ENCODE peak calls at places on chromosomes 12 and 14, in seven cellular contexts. I is psoas muscle, B is fibroblast of mammary gland, J is small intestine, M is GM23248, C is astrocyte of the spinal cord, O is lung. U is an unnamed sample.
A peak's percentile ranks its signal among the peaks of the same experiment; 100 is the strongest.

GRCh38 chr14:66487159-66487558 is 988 bp downstream of the CCDC196 start:
- DNase-seq in I (no peak), B (no peak), J (no peak), M (no peak), C (no peak), O (no peak), U (no peak)

GRCh38 chr12:95802482-95803264 is 12.1 kb upstream of the NTN4 start:
- DNase-seq in I (no peak), B (peak; percentile 81), J (peak; percentile 83), M (peak; percentile 86), C (peak; percentile 87), O (no peak), U (peak; percentile 59)

GRCh38 chr12:20368653-20369163 is 371 bp downstream of the PDE3A start:
- DNase-seq in I (peak; percentile 51), B (peak; percentile 40), J (peak; percentile 31), M (peak; percentile 63), C (peak; percentile 68), O (no peak), U (no peak)

GRCh38 chr12:77124767-77125166 is 59.4 kb upstream of the E2F7 start:
- DNase-seq in I (no peak), B (peak; percentile 87), J (no peak), M (peak; percentile 89), C (peak; percentile 76), O (no peak), U (no peak)

GRCh38 chr12:54526800-54527630 is 22.4 kb upstream of the PDE1B start:
- DNase-seq in I (no peak), B (peak; percentile 50), J (peak; percentile 5), M (peak; percentile 50), C (peak; percentile 3), O (no peak), U (peak; percentile 8)

GRCh38 chr14:50421499-50421898 is 24.8 kb upstream of the CDKL1 start:
- DNase-seq in I (no peak), B (no peak), J (no peak), M (no peak), C (no peak), O (no peak), U (no peak)

GRCh38 chr12:121536929-121537813 is 43.7 kb downstream of the KDM2B start:
- DNase-seq in I (peak; percentile 94), B (peak; percentile 61), J (peak; percentile 77), M (peak; percentile 84), C (peak; percentile 67), O (peak; percentile 87), U (peak; percentile 33)

GRCh38 chr12:57940052-57940914 is 1.1 kb upstream of the ATP23 start:
- DNase-seq in I (no peak), B (no peak), J (peak; percentile 5), M (no peak), C (no peak), O (no peak), U (no peak)

GRCh38 chr14:74569826-74570591 is 42.0 kb downstream of the LTBP2 start:
- DNase-seq in I (peak; percentile 23), B (peak; percentile 38), J (no peak), M (peak; percentile 28), C (no peak), O (no peak), U (no peak)

GRCh38 chr12:6852651-6853354 is 853 bp downstream of the USP5 start:
- DNase-seq in I (peak; percentile 70), B (peak; percentile 79), J (no peak), M (peak; percentile 90), C (peak; percentile 79), O (no peak), U (no peak)

GRCh38 chr14:95472819-95473251 is 43.6 kb downstream of the SYNE3 start:
- DNase-seq in I (peak; percentile 74), B (no peak), J (no peak), M (peak; percentile 49), C (no peak), O (no peak), U (no peak)

GRCh38 chr14:42665083-42665482 is 1058.4 kb downstream of the LRFN5 start:
- DNase-seq in I (no peak), B (peak; percentile 1), J (no peak), M (no peak), C (no peak), O (no peak), U (peak; percentile 25)

GRCh38 chr14:85534914-85535313 is 5.0 kb downstream of the FLRT2 start:
- DNase-seq in I (no peak), B (peak; percentile 20), J (no peak), M (peak; percentile 39), C (no peak), O (no peak), U (no peak)
- H3K4me3 ChIP-seq in I (peak overlapping the region; percentile 77), B (peak overlapping the region; percentile 84), J (no peak overlapping the region), M (peak overlapping the region; percentile 96), C (peak overlapping the region; percentile 65), O (no peak overlapping the region), U (no peak overlapping the region)

DNA sequence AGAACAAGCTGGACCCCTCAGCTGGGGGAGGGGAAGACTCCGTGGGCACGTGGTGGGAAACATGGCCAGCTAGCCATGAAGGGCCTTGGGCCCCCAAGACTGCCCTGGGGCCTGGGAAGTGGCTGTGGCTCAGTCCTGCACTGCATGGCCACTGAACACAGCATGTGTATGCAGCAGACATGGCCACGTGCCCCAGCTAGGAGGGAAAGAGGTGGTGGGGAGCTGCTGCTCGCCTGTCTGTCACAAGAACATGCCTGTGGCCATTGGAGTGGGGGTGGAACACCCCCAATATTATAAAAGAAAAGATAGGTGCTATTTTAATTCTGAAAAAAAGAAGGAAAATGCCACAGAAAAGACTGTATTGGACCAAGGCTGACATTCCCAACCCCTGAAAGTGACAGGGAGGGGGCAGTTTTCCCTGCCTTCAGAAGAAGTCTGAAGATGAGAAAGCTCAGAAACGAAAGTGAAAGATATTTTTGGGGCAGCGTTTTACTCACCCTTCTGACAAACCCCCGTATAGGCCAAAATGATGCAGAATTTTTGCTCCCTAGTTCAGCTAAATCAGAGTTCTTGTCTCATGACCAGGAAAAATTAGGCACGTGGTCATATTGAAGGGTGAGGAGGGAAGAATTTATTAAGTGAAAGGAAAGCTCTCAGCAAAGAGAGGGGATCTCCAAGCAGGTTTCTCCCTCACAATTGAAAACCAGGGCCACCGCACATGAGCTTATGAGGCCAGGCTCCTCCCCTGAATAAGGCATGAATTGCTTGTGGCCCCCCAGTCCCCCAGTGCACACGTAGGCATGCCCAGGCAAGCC is 35.2 kb upstream of the PCNX1 start:
- DNase-seq in I (no peak), B (no peak), J (peak; percentile 36), M (no peak), C (no peak), O (no peak), U (no peak)
- H3K4me3 ChIP-seq in I (no peak overlapping the region), B (no peak overlapping the region), J (no peak overlapping the region), M (no peak overlapping the region), C (no peak overlapping the region), O (no peak overlapping the region), U (no peak overlapping the region)

GRCh38 chr12:122976648-122976975 is 1.6 kb downstream of the OGFOD2 start:
- DNase-seq in I (peak; percentile 46), B (no peak), J (no peak), M (no peak), C (no peak), O (no peak), U (no peak)
- H3K4me3 ChIP-seq in I (peak overlapping the region; percentile 81), B (no peak overlapping the region), J (no peak overlapping the region), M (peak overlapping the region; percentile 95), C (no peak overlapping the region), O (no peak overlapping the region), U (peak overlapping the region; percentile 77)

GRCh38 chr12:47222592-47222959 is 142.8 kb upstream of the AMIGO2 start:
- DNase-seq in I (no peak), B (no peak), J (no peak), M (no peak), C (no peak), O (no peak), U (no peak)
- H3K4me3 ChIP-seq in I (no peak overlapping the region), B (no peak overlapping the region), J (no peak overlapping the region), M (no peak overlapping the region), C (no peak overlapping the region), O (no peak overlapping the region), U (no peak overlapping the region)

GRCh38 chr12:124852329-124852831 is 11.3 kb downstream of the SCARB1 start:
- DNase-seq in I (peak; percentile 85), B (no peak), J (peak; percentile 91), M (peak; percentile 32), C (no peak), O (peak; percentile 59), U (no peak)
- H3K4me3 ChIP-seq in I (no peak overlapping the region), B (no peak overlapping the region), J (no peak overlapping the region), M (no peak overlapping the region), C (no peak overlapping the region), O (no peak overlapping the region), U (no peak overlapping the region)